ENCODE peak calls at places on chromosome 18, in six cellular contexts. Q is astrocyte of the spinal cord, X is fibroblast of the aortic adventitia, T is HFF-Myc, Z is IMR-90, B is gastrocnemius medialis. E is an unnamed sample.

GRCh38 chr18:47149457-47150028 is 757 bp downstream of the HDHD2 start:
- DNase-seq in X (no peak), Z (peak), B (no peak), Q (no peak), T (no peak), E (peak)

GRCh38 chr18:34857310-34857709 is 147.2 kb downstream of the DTNA start:
- DNase-seq in X (no peak), Z (no peak), T (no peak), Q (no peak), B (no peak), E (no peak)

GRCh38 chr18:58615150-58616132 is 13.4 kb downstream of the ALPK2 start:
- DNase-seq in X (no peak), B (peak), T (no peak), Z (peak), Q (no peak), E (no peak)

GRCh38 chr18:79512461-79513380 is 117.0 kb downstream of the NFATC1 start:
- DNase-seq in Q (no peak), T (no peak), X (no peak), B (peak), Z (no peak), E (no peak)

GRCh38 chr18:5894215-5894612 is 1.1 kb downstream of the TMEM200C start:
- DNase-seq in Q (no peak), T (no peak), X (no peak), B (no peak), Z (peak), E (no peak)

GRCh38 chr18:35572644-35573043 is 8.9 kb upstream of the GALNT1 start:
- DNase-seq in T (no peak), X (no peak), B (no peak), Z (peak), Q (peak), E (peak)

GRCh38 chr18:48326901-48327675 is 82.1 kb downstream of the ZBTB7C start:
- DNase-seq in X (peak), T (peak), Z (peak), Q (peak), B (no peak), E (peak)

GRCh38 chr18:12455511-12455910 is 47.8 kb downstream of the PRELID3A start:
- DNase-seq in Z (peak), X (no peak), Q (peak), B (no peak), T (no peak), E (peak)

GRCh38 chr18:35264409-35264808 is 23.6 kb downstream of the ZNF397 start:
- DNase-seq in B (no peak), Q (no peak), Z (no peak), X (no peak), T (no peak), E (no peak)

GRCh38 chr18:44943201-44943881 is 262.7 kb downstream of the SETBP1 start:
- DNase-seq in B (no peak), T (no peak), X (peak), Z (no peak), Q (peak), E (peak)

GRCh38 chr18:69631281-69631680 is 230.6 kb downstream of the DOK6 start:
- DNase-seq in T (no peak), Z (no peak), B (no peak), X (peak), Q (no peak), E (no peak)

GRCh38 chr18:54359233-54359632 is 1.5 kb downstream of the C18orf54 start:
- DNase-seq in T (no peak), X (peak), Q (peak), B (no peak), Z (peak), E (peak)

GRCh38 chr18:23049698-23050373 is 85.4 kb upstream of the CABLES1 start:
- DNase-seq in B (no peak), X (no peak), T (no peak), Q (no peak), Z (no peak), E (no peak)

GRCh38 chr18:27165412-27165811 is 19.7 kb downstream of the CHST9 start:
- DNase-seq in Q (no peak), Z (no peak), T (no peak), B (no peak), X (no peak), E (no peak)

GRCh38 chr18:46622999-46623398 is 34.0 kb downstream of the LOXHD1 start:
- DNase-seq in T (no peak), Q (peak), X (peak), Z (peak), B (no peak), E (peak)

GRCh38 chr18:3605562-3606443 is 155.8 kb downstream of the TGIF1 start:
- DNase-seq in Z (peak), T (no peak), X (peak), B (no peak), Q (peak), E (peak)
- H3K4me3 ChIP-seq in Z (peak), T (peak), X (peak), B (peak), Q (peak), E (peak)

DNA sequence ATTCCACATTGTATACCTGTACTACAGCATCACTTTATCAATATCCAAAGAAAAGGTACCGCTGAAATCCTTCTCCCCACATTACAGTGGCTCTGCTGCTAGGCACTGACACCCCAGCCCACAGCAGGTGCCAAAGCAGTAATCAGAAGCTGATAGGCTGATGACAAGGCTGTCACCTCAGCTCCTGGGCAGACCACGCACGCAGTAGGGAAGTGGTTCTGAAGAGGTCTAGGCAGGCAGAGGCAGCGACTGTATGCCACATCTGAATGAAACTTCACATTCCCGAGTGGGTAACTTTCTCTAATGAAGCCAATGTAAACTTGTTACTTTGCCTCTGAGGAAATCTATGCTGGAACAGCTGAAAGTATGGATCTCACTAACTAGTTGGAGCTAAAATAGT is 113.0 kb downstream of the MEP1B start:
- DNase-seq in Z (no peak), Q (no peak), B (no peak), X (no peak), T (no peak), E (no peak)
- TF ChIP-seq CTCF in Z (no peak), Q (no peak), B (no peak), X (no peak), T (no peak), E (no peak)

GRCh38 chr18:111292-112014 is 46.9 kb upstream of the USP14 start:
- DNase-seq in Z (peak), X (peak), T (no peak), Q (peak), B (peak), E (peak)
- H3K4me3 ChIP-seq in Z (peak), X (peak), T (no peak), Q (peak), B (peak), E (peak)

GRCh38 chr18:74459877-74460276 is 2.8 kb upstream of the DIPK1C start:
- DNase-seq in T (no peak), B (peak), Q (no peak), X (no peak), Z (no peak), E (no peak)
- TF ChIP-seq CTCF in T (peak), B (no peak), Q (peak), X (no peak), Z (no peak), E (peak)

DNA sequence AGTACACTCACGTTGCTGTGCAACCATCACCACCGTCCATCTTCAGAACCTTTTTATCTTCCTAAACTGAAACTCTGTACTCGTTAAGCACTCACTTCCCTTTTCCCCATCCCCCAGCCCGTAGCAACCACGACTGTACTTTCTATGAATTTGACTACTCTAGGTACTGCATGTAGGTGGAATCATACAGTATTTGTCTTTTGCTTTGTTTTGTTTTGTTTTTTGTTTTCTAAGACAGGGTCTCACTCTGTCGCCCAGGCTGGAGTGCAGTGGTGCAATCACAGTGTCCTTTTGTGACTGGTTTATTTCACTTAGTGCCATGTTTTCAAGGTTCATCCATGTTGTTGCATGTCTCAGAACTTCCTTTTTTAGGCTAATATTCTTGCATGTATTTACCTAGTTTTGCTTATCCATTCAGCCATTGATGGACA is 7.0 kb upstream of the TYMS start:
- DNase-seq in Z (no peak), Q (no peak), X (no peak), T (peak), B (no peak), E (no peak)
- H3K4me3 ChIP-seq in Z (no peak), Q (no peak), X (no peak), T (no peak), B (no peak), E (no peak)

DNA sequence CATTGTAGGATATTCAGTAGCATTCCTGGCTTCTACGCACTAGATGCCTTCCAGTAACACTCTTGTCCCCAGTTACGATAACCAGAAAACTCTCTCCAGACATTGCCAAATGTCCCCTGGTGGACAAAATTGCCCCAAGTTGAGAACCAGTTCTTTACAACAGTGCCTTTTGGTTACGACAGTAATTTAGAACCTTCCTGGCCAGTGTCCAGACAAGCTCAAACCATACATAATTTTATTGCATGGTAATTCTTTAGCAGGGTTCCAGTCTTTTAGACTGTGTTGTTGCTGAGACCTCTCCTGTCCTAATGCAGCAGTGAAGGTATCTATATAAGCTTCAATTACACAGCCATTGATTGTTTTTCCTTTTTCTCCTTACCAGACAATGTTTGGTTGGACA is 20.2 kb downstream of the RNMT start:
- DNase-seq in Q (no peak), Z (no peak), X (no peak), T (no peak), B (no peak), E (no peak)
- TF ChIP-seq CTCF in Q (no peak), Z (no peak), X (no peak), T (no peak), B (no peak), E (no peak)